ENCODE peak calls at places on chromosomes 3 and 15, in eight cellular contexts. A is GM13977, X is epithelial cell of esophagus, M is PC-3, Z is cardiac muscle cell, C is IMR-90, H is OCI-LY7, Y is stomach. L is an unnamed sample.

GRCh38 chr3:60764870-60765269 is 486.4 kb downstream of the FHIT start:
- DNase-seq in Y (no peak), M (no peak), A (no peak), Z (no peak), H (no peak), C (no peak), X (no peak), L (no peak)

GRCh38 chr3:29153811-29154210 is 127.1 kb upstream of the RBMS3 start:
- DNase-seq in C (no peak), Y (no peak), H (no peak), Z (no peak), M (no peak), A (no peak), X (no peak), L (no peak)

GRCh38 chr3:126101521-126101982 is 17.6 kb upstream of the SLC41A3 start:
- DNase-seq in Y (no peak), H (no peak), Z (no peak), M (no peak), C (no peak), X (no peak), A (peak), L (no peak)

GRCh38 chr3:13706886-13707285 is 158.0 kb downstream of the FBLN2 start:
- DNase-seq in Y (no peak), A (no peak), M (no peak), Z (no peak), C (no peak), X (no peak), H (no peak), L (no peak)

GRCh38 chr3:4416961-4417360 is 50.1 kb downstream of the SUMF1 start:
- DNase-seq in M (peak), A (no peak), X (peak), C (peak), Y (no peak), Z (no peak), H (no peak), L (no peak)

GRCh38 chr15:39172380-39173281 is 408.2 kb upstream of the THBS1 start:
- DNase-seq in C (peak), Y (no peak), H (no peak), A (no peak), Z (peak), X (peak), M (no peak), L (no peak)

GRCh38 chr15:78840661-78841060 is 29.4 kb upstream of the ADAMTS7 start:
- DNase-seq in C (no peak), Z (no peak), A (peak), M (no peak), Y (no peak), X (peak), H (peak), L (no peak)

GRCh38 chr3:78721771-78722543 is 1045.8 kb downstream of the ROBO1 start:
- DNase-seq in M (peak), C (peak), H (no peak), X (no peak), Y (no peak), Z (no peak), A (no peak), L (no peak)

GRCh38 chr15:61374848-61375247 is 145.7 kb upstream of the RORA start:
- DNase-seq in M (no peak), Y (no peak), Z (no peak), A (no peak), H (no peak), C (no peak), X (no peak), L (no peak)

GRCh38 chr15:47388299-47388698 is 329.0 kb upstream of the SEMA6D start:
- DNase-seq in Y (no peak), M (peak), Z (no peak), A (no peak), C (no peak), H (no peak), X (peak), L (no peak)

GRCh38 chr3:10334461-10334860 is 13.5 kb upstream of the SEC13 start:
- DNase-seq in C (peak), H (no peak), M (peak), A (no peak), Y (no peak), X (peak), Z (no peak), L (no peak)

GRCh38 chr3:33358172-33358781 is 81.0 kb downstream of the FBXL2 start:
- DNase-seq in H (no peak), A (no peak), C (no peak), Z (no peak), Y (no peak), X (no peak), M (no peak), L (no peak)

GRCh38 chr15:74322558-74323180 is 44.8 kb downstream of the CYP11A1 start:
- DNase-seq in Y (peak), A (peak), C (peak), H (peak), M (peak), X (peak), Z (peak), L (peak)

GRCh38 chr3:162525052-162525451 is 1028.4 kb downstream of the OTOL1 start:
- DNase-seq in Y (no peak), C (peak), Z (no peak), H (no peak), A (no peak), M (no peak), X (peak), L (no peak)

GRCh38 chr3:148642616-148643015 is 55.1 kb upstream of the AGTR1 start:
- DNase-seq in Y (no peak), H (no peak), A (no peak), M (no peak), Z (no peak), C (peak), X (peak), L (no peak)

GRCh38 chr15:94164202-94164807 is 67.1 kb upstream of the MCTP2 start:
- DNase-seq in A (peak), M (peak), X (peak), C (peak), Z (peak), Y (peak), H (peak), L (peak)

GRCh38 chr3:136750922-136751258 is 1.3 kb downstream of the STAG1 start:
- DNase-seq in H (no peak), A (no peak), X (no peak), Y (no peak), C (peak), M (peak), Z (no peak), L (no peak)

GRCh38 chr15:78077053-78077859 is at the start of gene TBC1D2B:
- DNase-seq in H (peak), Z (peak), A (peak), C (peak), X (peak), M (peak), Y (peak), L (peak)

GRCh38 chr3:50388021-50388719 is 28.8 kb upstream of the TMEM115 start:
- DNase-seq in Y (no peak), X (peak), C (no peak), A (no peak), Z (peak), H (peak), M (no peak), L (peak)

GRCh38 chr3:114093596-114093995 is 37.1 kb downstream of the QTRT2 start:
- DNase-seq in Z (peak), C (peak), Y (peak), M (peak), X (peak), H (no peak), A (no peak), L (no peak)

GRCh38 chr3:177199206-177199765 is 2.0 kb upstream of the TBL1XR1 start:
- DNase-seq in H (no peak), M (no peak), C (no peak), X (no peak), Z (no peak), A (no peak), Y (no peak), L (no peak)

GRCh38 chr3:65545429-65545828 is 493.3 kb downstream of the MAGI1 start:
- DNase-seq in A (no peak), X (peak), Z (no peak), Y (no peak), M (peak), C (peak), H (no peak), L (no peak)
- TF ChIP-seq CTCF in A (no peak), X (no peak), Z (no peak), Y (no peak), M (no peak), C (no peak), H (no peak), L (no peak)

GRCh38 chr15:91853501-91853967 is at the start of gene SLCO3A1:
- DNase-seq in C (peak), X (peak), H (peak), M (no peak), A (peak), Y (peak), Z (peak), L (peak)
- TF ChIP-seq CTCF in C (no peak), X (no peak), H (no peak), M (no peak), A (no peak), Y (no peak), Z (no peak), L (no peak)

GRCh38 chr3:183354325-183354831 is 74.0 kb downstream of the MCF2L2 start:
- DNase-seq in Y (no peak), Z (no peak), C (no peak), M (no peak), A (no peak), H (no peak), X (no peak), L (no peak)

GRCh38 chr3:183356920-183357319 is 71.5 kb downstream of the MCF2L2 start:
- DNase-seq in X (no peak), Z (no peak), Y (no peak), A (no peak), M (no peak), C (no peak), H (no peak), L (no peak)

GRCh38 chr3:183354874-183355273 is 73.5 kb downstream of the MCF2L2 start:
- DNase-seq in C (no peak), Z (no peak), H (no peak), M (no peak), X (no peak), A (no peak), Y (no peak), L (no peak)

GRCh38 chr3:183359036-183359435 is 69.4 kb downstream of the MCF2L2 start:
- DNase-seq in A (no peak), Z (no peak), C (no peak), X (no peak), M (no peak), Y (no peak), H (no peak), L (no peak)

GRCh38 chr3:183357564-183358079 is 70.8 kb downstream of the MCF2L2 start:
- DNase-seq in Y (no peak), H (no peak), C (no peak), M (no peak), Z (no peak), A (no peak), X (no peak), L (no peak)
- TF ChIP-seq CTCF in Y (no peak), H (no peak), C (no peak), M (no peak), Z (no peak), A (no peak), X (no peak), L (no peak)

GRCh38 chr3:192514754-192515660 is 212.3 kb downstream of the FGF12 start:
- DNase-seq in Y (peak), C (no peak), X (peak), M (no peak), H (no peak), Z (peak), A (no peak), L (peak)
- TF ChIP-seq CTCF in Y (peak), C (no peak), X (no peak), M (no peak), H (no peak), Z (peak), A (no peak), L (peak)

GRCh38 chr3:48432411-48433371 is 2.8 kb upstream of the PLXNB1 start:
- DNase-seq in H (peak), Z (no peak), A (no peak), M (no peak), X (peak), C (peak), Y (no peak), L (no peak)
- TF ChIP-seq CTCF in H (peak), Z (no peak), A (peak), M (peak), X (peak), C (peak), Y (no peak), L (no peak)

DNA sequence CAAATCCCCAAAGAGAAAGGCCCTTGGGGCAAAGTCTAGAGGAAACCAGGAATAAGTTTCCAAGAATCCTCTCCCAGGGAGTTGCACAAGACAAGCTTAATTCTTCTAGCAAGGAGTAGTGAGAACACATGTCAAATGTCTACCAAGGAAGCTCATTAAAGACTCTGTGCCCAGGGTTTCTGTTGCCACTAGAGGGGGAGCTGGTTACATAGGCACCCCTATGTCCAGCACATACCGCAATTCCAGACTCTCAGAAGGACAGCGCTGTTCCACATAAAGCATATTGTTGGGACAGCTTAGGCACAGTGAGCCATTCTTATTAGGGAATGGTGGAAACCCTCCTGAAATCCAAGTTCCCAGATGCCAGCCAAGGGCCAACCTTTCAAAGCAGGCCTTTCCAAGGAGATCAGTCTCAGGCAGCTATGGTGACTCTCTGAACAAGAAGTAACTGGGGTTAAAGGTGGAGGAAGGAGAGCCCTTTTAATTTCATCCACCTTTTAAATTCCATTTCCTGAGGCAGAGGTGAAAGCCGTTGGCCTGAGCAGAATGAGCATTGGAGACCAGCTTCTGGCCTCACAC is 194.1 kb downstream of the UACA start:
- DNase-seq in C (peak), H (no peak), M (peak), A (no peak), X (peak), Y (peak), Z (peak), L (no peak)
- TF ChIP-seq CTCF in C (peak), H (peak), M (peak), A (peak), X (peak), Y (peak), Z (peak), L (peak)

GRCh38 chr3:35296533-35296932 is 342.8 kb upstream of the ARPP21 start:
- DNase-seq in H (no peak), Z (no peak), X (no peak), Y (no peak), M (no peak), A (peak), C (no peak), L (no peak)

GRCh38 chr3:35291837-35292236 is 347.5 kb upstream of the ARPP21 start:
- DNase-seq in A (no peak), Y (no peak), Z (no peak), H (no peak), C (no peak), M (no peak), X (no peak), L (no peak)

DNA sequence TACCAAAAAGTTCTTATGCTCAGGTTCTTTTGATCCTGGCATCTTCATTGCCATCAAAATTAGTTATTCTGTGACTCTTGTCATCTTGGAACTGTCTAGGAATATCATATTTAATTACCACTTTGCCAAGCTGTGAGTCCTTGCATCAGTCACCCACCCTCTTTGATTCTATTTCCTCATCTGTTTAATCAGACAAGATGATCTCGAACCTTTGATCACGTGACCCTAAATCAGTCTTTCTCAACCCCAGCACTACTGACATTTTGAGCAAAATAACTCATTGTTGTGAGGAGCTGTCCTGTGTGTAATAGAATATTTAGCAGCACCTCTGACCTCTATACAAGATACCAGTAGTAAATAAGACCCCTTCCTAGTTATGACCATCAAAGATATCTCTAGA is 343.4 kb upstream of the ARPP21 start:
- DNase-seq in Z (no peak), A (no peak), X (no peak), Y (no peak), C (no peak), M (no peak), H (no peak), L (no peak)
- TF ChIP-seq CTCF in Z (no peak), A (no peak), X (no peak), Y (no peak), C (no peak), M (no peak), H (no peak), L (no peak)